ENCODE peak calls at places on chromosome 7, in ten cellular contexts. B is keratinocyte, M is cardiac fibroblast, E is choroid plexus epithelial cell, F is heart right ventricle, D is GM12878, V is endothelial cell of umbilical vein, Y is left lung, G is cardiac muscle cell, W is hepatocyte. K is an unnamed sample.

GRCh38 chr7:2512179-2512644 is 7.4 kb upstream of the LFNG start:
- DNase-seq in B (no peak), F (no peak), E (no peak), M (no peak), G (no peak), V (no peak), D (no peak), W (no peak), Y (peak), K (no peak)

GRCh38 chr7:75982306-75983064 is 11.9 kb downstream of the TMEM120A start:
- DNase-seq in F (no peak), Y (peak), E (no peak), B (no peak), V (no peak), W (peak), D (no peak), G (no peak), M (no peak), K (no peak)

GRCh38 chr7:129664029-129665012 is 52.8 kb downstream of the NRF1 start:
- DNase-seq in G (peak), W (peak), D (peak), F (no peak), M (peak), E (peak), B (no peak), Y (no peak), V (peak), K (peak)

GRCh38 chr7:82235710-82236109 is 207.9 kb downstream of the CACNA2D1 start:
- DNase-seq in B (no peak), Y (no peak), W (no peak), D (no peak), F (no peak), V (peak), G (peak), E (peak), M (peak), K (no peak)

GRCh38 chr7:38374507-38374906 is 101.1 kb upstream of the TARP start:
- DNase-seq in M (peak), G (peak), B (no peak), W (peak), V (peak), D (no peak), E (peak), F (peak), Y (no peak), K (no peak)

GRCh38 chr7:13742719-13743640 is 246.5 kb downstream of the ETV1 start:
- DNase-seq in D (no peak), G (peak), M (peak), V (peak), W (peak), F (peak), B (no peak), Y (no peak), E (peak), K (no peak)

GRCh38 chr7:107966701-107967100 is 36.3 kb downstream of the LAMB1 start:
- DNase-seq in M (peak), B (no peak), G (peak), D (no peak), E (peak), W (peak), F (peak), V (no peak), Y (no peak), K (peak)

GRCh38 chr7:315516-316265 is 25.7 kb downstream of the FOXL3 start:
- DNase-seq in F (no peak), M (no peak), G (no peak), B (no peak), Y (peak), D (no peak), W (no peak), E (no peak), V (no peak), K (no peak)

GRCh38 chr7:154255324-154255723 is 203.1 kb downstream of the DPP6 start:
- DNase-seq in B (no peak), M (no peak), Y (no peak), V (no peak), E (no peak), W (no peak), G (no peak), F (no peak), D (no peak), K (no peak)

GRCh38 chr7:27107391-27107900 is 5.0 kb upstream of the HOXA2 start:
- DNase-seq in F (no peak), D (no peak), M (no peak), G (no peak), W (no peak), Y (no peak), B (no peak), V (peak), E (no peak), K (no peak)

GRCh38 chr7:27106906-27107250 is 4.4 kb upstream of the HOXA2 start:
- DNase-seq in G (no peak), M (no peak), W (no peak), D (no peak), Y (no peak), V (no peak), B (no peak), E (no peak), F (no peak), K (no peak)

GRCh38 chr7:27108390-27109127 is 6.1 kb upstream of the HOXA2 start:
- DNase-seq in Y (peak), W (no peak), G (no peak), E (no peak), D (no peak), F (no peak), B (no peak), M (no peak), V (peak), K (no peak)

GRCh38 chr7:27106181-27106905 is 3.9 kb upstream of the HOXA2 start:
- DNase-seq in Y (peak), W (no peak), V (peak), M (no peak), G (no peak), E (no peak), F (no peak), D (no peak), B (no peak), K (no peak)

DNA sequence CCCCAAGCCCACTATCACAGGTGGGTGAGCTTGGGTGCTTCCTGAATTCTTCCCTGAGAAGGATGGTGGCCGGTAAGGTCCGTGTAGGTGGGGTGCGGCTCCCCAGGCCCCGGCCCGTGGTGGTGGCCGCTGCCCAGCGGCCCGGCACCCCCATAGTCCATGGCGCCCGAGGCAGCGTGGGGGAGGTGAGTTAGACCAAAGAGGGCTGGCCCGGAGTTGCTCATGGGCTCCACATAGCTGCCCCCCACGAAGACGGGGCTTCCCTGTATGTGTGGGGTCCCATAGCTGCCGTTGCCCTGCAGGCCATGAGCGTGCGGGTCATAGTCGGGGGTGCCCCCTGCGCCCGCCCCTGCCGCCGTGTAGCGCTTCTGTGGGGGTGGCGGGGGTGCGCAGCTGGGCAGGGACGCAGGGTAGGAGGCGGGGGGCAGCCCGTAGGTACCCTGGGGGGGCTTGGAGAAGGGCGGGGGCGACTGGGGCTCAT is 5.5 kb upstream of the HOXA2 start:
- DNase-seq in G (no peak), B (no peak), V (no peak), Y (peak), M (no peak), F (no peak), D (no peak), E (no peak), W (no peak), K (no peak)
- H3K4me3 ChIP-seq in G (no peak), B (peak), V (peak), Y (peak), M (no peak), F (no peak), D (no peak), E (no peak), W (no peak), K (no peak)

GRCh38 chr7:155358066-155358947 is 60.6 kb downstream of the INSIG1 start:
- DNase-seq in D (no peak), B (no peak), V (no peak), W (no peak), F (no peak), Y (peak), E (no peak), M (no peak), G (no peak), K (no peak)
- H3K4me3 ChIP-seq in D (no peak), B (no peak), V (no peak), W (no peak), F (no peak), Y (no peak), E (no peak), M (no peak), G (no peak), K (no peak)

DNA sequence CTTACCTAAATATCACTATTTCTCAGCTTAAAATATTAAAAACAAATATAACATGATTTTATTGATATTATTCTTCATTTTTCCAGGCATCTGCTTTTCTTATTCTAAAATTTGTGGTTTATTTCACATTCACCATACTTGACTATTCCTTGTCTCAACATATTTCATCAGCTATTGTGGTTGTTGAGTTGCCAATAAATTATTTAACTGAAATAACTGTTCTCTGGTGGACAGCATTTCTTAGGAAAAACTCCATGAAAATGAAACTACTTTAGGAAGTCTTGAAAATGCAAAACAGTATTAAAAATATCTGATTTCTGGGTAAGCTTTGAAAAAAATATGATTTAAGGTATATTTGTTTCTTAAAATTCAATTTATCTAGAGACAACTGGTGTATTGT is 122.9 kb upstream of the SEMA3A start:
- DNase-seq in M (no peak), D (no peak), E (no peak), W (no peak), F (no peak), G (peak), B (no peak), V (no peak), Y (no peak), K (no peak)
- H3K4me3 ChIP-seq in M (no peak), D (no peak), E (no peak), W (no peak), F (no peak), G (no peak), B (no peak), V (no peak), Y (no peak), K (no peak)

GRCh38 chr7:23472556-23472955 is 2.3 kb upstream of the IGF2BP3 start:
- DNase-seq in F (no peak), E (no peak), B (no peak), M (no peak), D (no peak), W (no peak), V (no peak), Y (no peak), G (no peak), K (no peak)

GRCh38 chr7:23472046-23472445 is 1.8 kb upstream of the IGF2BP3 start:
- DNase-seq in B (no peak), D (no peak), W (no peak), E (no peak), Y (no peak), V (no peak), G (no peak), M (no peak), F (no peak), K (no peak)

GRCh38 chr7:23473848-23474097 is 3.5 kb upstream of the IGF2BP3 start:
- DNase-seq in G (no peak), B (no peak), D (no peak), M (no peak), V (no peak), W (peak), E (no peak), Y (no peak), F (no peak), K (no peak)

GRCh38 chr7:23474098-23474828 is 4.0 kb upstream of the IGF2BP3 start:
- DNase-seq in V (peak), W (peak), B (peak), F (no peak), M (peak), Y (peak), D (peak), G (peak), E (peak), K (peak)

DNA sequence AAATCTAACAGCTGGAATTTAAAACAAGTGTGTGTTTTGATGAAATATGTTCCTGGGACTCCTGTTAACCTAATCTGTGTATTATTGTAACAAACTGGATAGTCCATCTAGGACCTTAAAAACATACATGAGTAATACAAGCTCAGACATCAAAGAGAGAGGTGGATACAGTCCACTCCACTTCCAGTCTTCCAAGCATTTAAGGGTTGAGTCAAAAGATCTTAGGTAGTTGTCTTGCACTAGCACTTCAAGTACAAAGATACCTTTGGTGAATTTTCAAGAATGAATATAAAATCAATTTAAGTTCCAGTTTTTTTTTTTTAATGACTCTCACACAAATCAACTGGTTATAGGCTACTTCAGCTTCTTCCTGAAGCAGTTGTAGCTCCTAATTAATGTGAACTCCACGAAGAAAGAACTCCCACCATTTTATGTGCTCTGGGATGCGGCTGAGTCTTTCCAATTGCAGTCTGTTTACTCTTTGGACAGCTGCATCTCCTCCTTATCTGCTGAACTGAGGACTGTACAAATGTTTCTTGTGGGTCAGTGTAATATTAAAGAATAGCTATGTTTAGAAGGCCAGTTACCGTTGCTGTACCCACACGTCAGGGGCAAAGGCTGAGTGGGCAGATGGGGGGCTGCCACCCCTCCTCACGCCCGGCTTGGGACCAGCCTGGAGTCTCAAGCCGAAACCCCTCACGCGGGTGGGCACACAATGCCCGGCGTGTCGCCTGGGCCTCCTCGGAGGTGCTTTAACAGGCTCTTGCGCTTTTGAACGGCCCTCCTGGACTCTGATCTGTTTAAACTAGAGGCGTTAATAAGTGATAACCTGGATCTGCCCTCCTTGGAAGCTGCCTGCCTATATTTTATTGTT is 2.9 kb upstream of the IGF2BP3 start:
- DNase-seq in V (peak), F (no peak), M (no peak), E (peak), B (no peak), Y (no peak), D (no peak), G (no peak), W (no peak), K (no peak)
- H3K4me3 ChIP-seq in V (peak), F (no peak), M (peak), E (peak), B (peak), Y (no peak), D (peak), G (peak), W (peak), K (peak)

GRCh38 chr7:135209225-135209834 is 2.0 kb downstream of the WDR91 start:
- DNase-seq in B (no peak), G (no peak), W (no peak), Y (no peak), F (no peak), V (no peak), E (no peak), M (no peak), D (no peak), K (no peak)
- H3K4me3 ChIP-seq in B (no peak), G (no peak), W (no peak), Y (no peak), F (peak), V (no peak), E (no peak), M (no peak), D (peak), K (no peak)

GRCh38 chr7:17298102-17298839 is at the start of gene AHR:
- DNase-seq in W (peak), V (peak), F (peak), E (peak), B (peak), M (peak), Y (peak), G (peak), D (peak), K (peak)

GRCh38 chr7:17289074-17289665 is 9.3 kb upstream of the AHR start:
- DNase-seq in G (peak), W (peak), F (peak), V (peak), D (no peak), E (peak), B (no peak), M (peak), Y (no peak), K (no peak)

GRCh38 chr7:17297243-17297642 is 1.2 kb upstream of the AHR start:
- DNase-seq in D (no peak), F (no peak), B (no peak), W (no peak), G (no peak), V (peak), Y (no peak), E (no peak), M (no peak), K (no peak)

GRCh38 chr7:17292858-17293257 is 5.6 kb upstream of the AHR start:
- DNase-seq in E (no peak), F (no peak), G (no peak), W (no peak), B (no peak), M (no peak), Y (no peak), D (no peak), V (no peak), K (no peak)
- H3K4me3 ChIP-seq in E (no peak), F (no peak), G (no peak), W (no peak), B (no peak), M (no peak), Y (no peak), D (no peak), V (no peak), K (no peak)

K was measured in AG04449.